ENCODE peak calls at places on chromosomes 5 and 9, in five cellular contexts. D is K562, L is SK-N-SH, C is HCT116, K is endothelial cell of umbilical vein. H is an unnamed sample.
A peak's percentile ranks its signal among the peaks of the same experiment; 100 is the strongest.

GRCh38 chr9:32954642-32955041 is 46.8 kb downstream of the APTX start:
- DNase-seq in L (peak; percentile 61), C (no peak), K (peak; percentile 93), D (no peak), H (no peak)

GRCh38 chr5:148962761-148963324 is 100.0 kb downstream of the SH3TC2 start:
- DNase-seq in C (no peak), D (no peak), L (no peak), K (no peak), H (no peak)

GRCh38 chr5:82421119-82421518 is 143.0 kb upstream of the RPS23 start:
- DNase-seq in L (no peak), C (peak; percentile 69), K (peak; percentile 89), D (peak; percentile 49), H (no peak)

GRCh38 chr5:133721365-133721764 is 109.0 kb upstream of the FSTL4 start:
- DNase-seq in D (no peak), C (no peak), K (no peak), L (no peak), H (no peak)

GRCh38 chr9:69223605-69224004 is 49.5 kb downstream of the TJP2 start:
- DNase-seq in C (peak; percentile 28), D (peak; percentile 67), L (peak; percentile 73), K (peak; percentile 74), H (no peak)

GRCh38 chr9:21782207-21782606 is 20.2 kb upstream of the MTAP start:
- DNase-seq in D (no peak), C (peak; percentile 91), L (no peak), K (no peak), H (no peak)

GRCh38 chr9:69171049-69171448 is 3.0 kb upstream of the TJP2 start:
- DNase-seq in L (no peak), D (peak; percentile 85), C (no peak), K (peak; percentile 89), H (no peak)

GRCh38 chr9:133738039-133738805 is at the start of gene SARDH:
- DNase-seq in C (no peak), K (peak; percentile 44), D (peak; percentile 54), L (peak; percentile 98), H (no peak)

GRCh38 chr9:94490465-94490864 is 64.4 kb upstream of the PCAT7 start:
- DNase-seq in K (no peak), D (peak; percentile 6), L (no peak), C (no peak), H (no peak)

DNA sequence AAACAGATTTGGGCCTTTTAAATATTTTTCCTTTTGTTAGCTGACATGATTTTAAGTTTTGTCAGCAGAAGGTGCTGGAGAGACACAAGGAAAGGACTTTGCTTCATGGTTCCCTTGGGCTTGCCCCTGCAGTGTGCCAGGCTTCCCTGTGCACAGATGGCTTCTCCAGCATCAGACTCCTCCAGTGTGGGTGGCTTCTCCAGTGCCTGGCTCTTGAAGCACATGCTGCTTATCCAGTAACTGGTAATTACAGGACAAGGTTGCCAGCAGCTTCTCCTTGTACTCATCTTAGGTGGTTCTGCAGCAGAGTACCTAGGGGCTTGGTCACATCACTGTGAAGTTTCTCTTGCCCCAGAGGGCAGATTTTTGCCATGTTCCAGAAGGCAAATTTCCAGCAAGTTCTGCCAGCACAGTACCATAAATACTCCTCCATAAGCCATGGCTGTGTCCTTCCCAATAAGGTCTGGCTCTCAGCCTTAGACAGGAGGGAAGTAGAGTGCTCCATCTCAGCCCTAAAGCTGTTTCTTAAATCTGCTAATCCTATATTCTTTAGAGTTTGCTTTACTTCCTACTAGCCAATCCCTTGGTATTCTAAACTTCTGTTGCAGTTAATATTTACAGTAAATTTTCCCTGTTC is 62.4 kb downstream of the PJA2 start:
- DNase-seq in L (peak; percentile 16), K (no peak), C (no peak), D (no peak), H (no peak)
- H3K27ac ChIP-seq in L (no peak overlapping the region), K (no peak overlapping the region), C (no peak overlapping the region), D (no peak overlapping the region), H (no peak overlapping the region)

GRCh38 chr5:172918421-172919371 is 40.5 kb upstream of the RPL26L1 start:
- DNase-seq in L (no peak), C (no peak), D (no peak), K (no peak), H (no peak)

GRCh38 chr5:172920447-172920849 is 38.8 kb upstream of the RPL26L1 start:
- DNase-seq in D (peak; percentile 32), L (no peak), C (no peak), K (no peak), H (no peak)

GRCh38 chr5:172920995-172921394 is 38.2 kb upstream of the RPL26L1 start:
- DNase-seq in D (no peak), L (no peak), C (no peak), K (no peak), H (no peak)

GRCh38 chr5:172921906-172922305 is 37.3 kb upstream of the RPL26L1 start:
- DNase-seq in D (no peak), L (no peak), K (no peak), C (no peak), H (no peak)

DNA sequence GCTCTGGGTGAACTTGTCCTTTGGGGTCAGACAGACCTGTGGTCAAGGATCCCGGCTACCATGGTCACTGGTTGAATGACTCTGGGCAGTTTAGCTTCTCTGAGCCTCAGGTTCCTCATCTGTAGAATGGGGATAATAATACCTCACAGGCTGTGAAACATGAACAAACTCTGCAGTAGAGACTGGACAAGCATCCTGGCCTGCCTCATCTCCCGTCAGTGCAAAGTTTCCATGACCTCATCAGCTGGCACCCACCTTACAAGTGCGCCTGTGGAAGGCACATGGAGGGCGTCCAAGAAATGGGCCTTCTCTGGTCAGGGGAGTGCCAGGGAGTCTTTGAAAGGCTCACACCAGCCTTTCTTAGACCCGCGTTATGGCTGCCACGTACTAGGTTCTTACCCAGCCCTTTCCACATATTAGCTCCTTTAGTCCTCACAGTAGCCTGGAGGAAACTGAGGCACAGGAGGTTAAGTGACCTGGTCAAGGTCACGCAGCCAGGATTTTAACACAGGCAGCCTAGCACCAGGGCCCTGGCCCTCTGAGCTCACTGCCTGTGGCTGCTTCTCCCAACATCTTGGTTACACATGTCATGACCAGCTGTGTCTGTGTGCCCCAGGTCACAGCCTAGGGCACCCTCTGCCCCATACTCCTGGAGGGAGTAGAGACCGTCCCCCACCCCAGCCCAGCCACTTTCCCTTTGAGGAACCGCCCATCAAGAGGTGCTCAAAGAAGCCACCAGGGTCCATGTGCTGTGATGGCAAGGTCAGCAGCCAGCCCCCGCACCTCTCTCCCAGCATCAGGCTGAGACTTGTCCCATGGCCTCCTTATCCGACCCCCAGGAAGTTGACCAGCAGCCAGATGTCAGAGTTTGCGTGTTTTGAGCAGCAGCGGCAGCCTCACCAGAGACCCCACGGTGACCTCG is 39.4 kb upstream of the RPL26L1 start:
- DNase-seq in D (no peak), K (no peak), L (no peak), C (no peak), H (no peak)
- TF ChIP-seq POLR2AphosphoS5 in D (no peak), K (no peak), L (no peak), C (no peak), H (no peak)

GRCh38 chr9:128919409-128919808 is 1.4 kb upstream of the PHYHD1 start:
- DNase-seq in L (no peak), D (no peak), K (no peak), C (no peak), H (no peak)
- H3K9ac ChIP-seq in L (no peak overlapping the region), D (peak overlapping the region; percentile 78), K (no peak overlapping the region), C (no peak overlapping the region), H (no peak overlapping the region)

GRCh38 chr5:80212171-80212667 is 43.6 kb downstream of the SERINC5 start:
- DNase-seq in D (no peak), C (no peak), L (no peak), K (no peak), H (no peak)
- H3K27ac ChIP-seq in D (no peak overlapping the region), C (no peak overlapping the region), L (no peak overlapping the region), K (no peak overlapping the region), H (no peak overlapping the region)

DNA sequence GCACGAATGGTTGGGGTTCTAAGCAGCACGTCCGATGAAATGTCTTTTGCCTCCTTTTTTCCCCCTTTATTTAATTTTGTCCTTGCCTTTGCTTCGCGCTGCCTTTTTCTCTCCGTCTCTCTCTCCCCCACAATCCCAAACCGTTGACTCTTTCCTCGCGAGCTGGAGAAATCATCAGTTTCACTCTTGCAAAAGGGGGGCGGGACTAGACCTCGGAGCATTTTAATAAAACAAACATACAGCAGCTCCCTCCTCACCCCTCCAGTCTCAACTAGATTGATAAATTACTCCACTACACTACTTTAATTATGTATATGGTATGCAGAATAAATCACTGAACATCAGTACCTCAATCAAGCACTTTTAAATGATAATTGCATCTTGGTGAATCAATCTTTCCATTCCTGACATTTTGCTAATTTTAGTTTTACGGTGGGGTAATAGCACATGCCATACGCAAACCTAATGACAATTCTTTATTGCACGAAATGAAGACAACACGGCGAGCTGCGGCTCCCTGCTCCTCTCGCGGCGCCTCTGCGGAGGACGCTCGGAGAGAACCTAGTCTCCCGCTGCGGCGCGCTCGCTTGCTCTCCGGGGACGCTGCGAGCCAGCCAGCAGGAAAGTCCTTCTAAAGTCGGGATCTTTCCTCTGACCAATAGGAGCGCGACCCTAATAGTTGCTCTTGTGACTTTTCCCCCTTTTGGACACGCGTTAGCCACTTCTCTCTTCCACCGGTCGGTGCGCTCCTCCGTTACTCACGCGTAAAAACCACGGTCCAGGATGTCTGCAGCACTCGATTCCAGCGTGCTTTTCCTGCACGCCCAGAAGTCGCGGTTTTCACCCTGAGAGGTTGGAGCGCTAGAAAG is 816 bp upstream of the MEF2C start:
- DNase-seq in C (peak; percentile 50), K (peak; percentile 87), L (peak; percentile 69), D (peak; percentile 77), H (no peak)
- TF ChIP-seq POLR2AphosphoS5 in C (no peak), K (no peak), L (no peak), D (no peak), H (no peak)

H was measured in SK-N-MC.